ENCODE peak calls at places on chromosomes 11 and 22, in four cellular contexts. K is IMR-90, Y is H9, H is mesendoderm. B is an unnamed sample.

GRCh38 chr11:64459016-64459415 is 100.1 kb downstream of the RPS6KA4 start:
- DNase-seq in Y (no peak), K (peak), H (peak), B (no peak)

GRCh38 chr11:34633990-34634725 is 13.3 kb downstream of the EHF start:
- DNase-seq in Y (no peak), H (no peak), K (peak), B (no peak)

GRCh38 chr11:40403321-40403720 is 1056.1 kb downstream of the LRRC4C start:
- DNase-seq in H (no peak), Y (no peak), K (peak), B (no peak)

GRCh38 chr11:129910360-129910759 is 15.0 kb upstream of the NFRKB start:
- DNase-seq in Y (peak), K (no peak), H (peak), B (no peak)

GRCh38 chr11:13117344-13117743 is 108.2 kb downstream of the RASSF10 start:
- DNase-seq in H (no peak), Y (no peak), K (no peak), B (no peak)

GRCh38 chr11:59097113-59097708 is 9.8 kb upstream of the FAM111B start:
- DNase-seq in Y (peak), K (peak), H (peak), B (no peak)

GRCh38 chr11:62143727-62144126 is 19.9 kb downstream of the INCENP start:
- DNase-seq in K (no peak), H (no peak), Y (peak), B (no peak)

GRCh38 chr22:36682835-36683234 is 20.7 kb downstream of the CACNG2 start:
- DNase-seq in Y (no peak), H (no peak), K (no peak), B (no peak)

GRCh38 chr11:59222464-59223065 is 9.8 kb upstream of the MPEG1 start:
- DNase-seq in K (no peak), H (no peak), Y (no peak), B (no peak)

GRCh38 chr22:42432020-42432596 is at the start of gene NFAM1:
- DNase-seq in Y (no peak), K (no peak), H (no peak), B (no peak)

GRCh38 chr11:128898580-128899344 is 7.6 kb downstream of the KCNJ5 start:
- DNase-seq in Y (no peak), K (peak), H (no peak), B (no peak)

GRCh38 chr22:43891360-43892182 is at the start of gene PNPLA5:
- DNase-seq in Y (peak), H (peak), K (peak), B (peak)

GRCh38 chr22:36964110-36964509 is 50.7 kb downstream of the CSF2RB start:
- DNase-seq in Y (no peak), K (no peak), H (peak), B (no peak)

GRCh38 chr11:125123947-125124633 is 12.7 kb upstream of the TMEM218 start:
- DNase-seq in Y (peak), K (peak), H (peak), B (no peak)

GRCh38 chr22:33330534-33330933 is 272.4 kb upstream of the SYN3 start:
- DNase-seq in H (no peak), Y (no peak), K (no peak), B (no peak)

GRCh38 chr22:19889951-19890350 is 35.3 kb upstream of the GNB1L start:
- DNase-seq in K (no peak), H (no peak), Y (no peak), B (no peak)

GRCh38 chr22:42299586-42300285 is 29.3 kb upstream of the TCF20 start:
- DNase-seq in K (no peak), Y (peak), H (peak), B (no peak)

GRCh38 chr22:30572840-30573593 is 1.4 kb downstream of the GAL3ST1 start:
- DNase-seq in H (no peak), K (no peak), Y (no peak), B (no peak)

GRCh38 chr11:90840071-90840470 is 617.2 kb upstream of the CHORDC1 start:
- DNase-seq in H (peak), Y (no peak), K (no peak), B (no peak)

GRCh38 chr11:35525501-35526175 is at the start of gene PAMR1:
- DNase-seq in K (peak), Y (peak), H (peak), B (peak)

GRCh38 chr11:92776676-92777075 is 192.8 kb upstream of the MTNR1B start:
- DNase-seq in H (peak), Y (no peak), K (no peak), B (no peak)

GRCh38 chr11:11107081-11107480 is 246.0 kb downstream of the CSNK2A3 start:
- DNase-seq in H (no peak), Y (no peak), K (no peak), B (no peak)

GRCh38 chr11:93775289-93775688 is 8.8 kb upstream of the MED17 start:
- DNase-seq in H (peak), Y (peak), K (no peak), B (peak)

GRCh38 chr11:47109882-47110281 is 66.8 kb downstream of the ARFGAP2 start:
- DNase-seq in Y (no peak), H (no peak), K (no peak), B (no peak)

GRCh38 chr22:22752556-22753477 is 108.4 kb downstream of the GGTLC2 start:
- DNase-seq in H (no peak), Y (no peak), K (peak), B (no peak)

GRCh38 chr11:37104380-37104779 is 506.3 kb upstream of the RAG2 start:
- DNase-seq in Y (no peak), K (no peak), H (peak), B (no peak)

GRCh38 chr11:33737362-33737821 is 1.2 kb upstream of the CD59 start:
- DNase-seq in Y (no peak), H (no peak), K (no peak), B (no peak)

GRCh38 chr11:68002943-68003845 is 703 bp downstream of the UNC93B1 start:
- DNase-seq in Y (peak), H (no peak), K (no peak), B (peak)

GRCh38 chr11:119607726-119608125 is 121.3 kb downstream of the NECTIN1 start:
- DNase-seq in H (no peak), K (no peak), Y (no peak), B (no peak)

GRCh38 chr11:118640332-118641154 is 33.1 kb downstream of the PHLDB1 start:
- DNase-seq in Y (no peak), K (no peak), H (no peak), B (no peak)

GRCh38 chr11:445765-446588 is 4.1 kb upstream of the PTDSS2 start:
- DNase-seq in H (no peak), Y (no peak), K (no peak), B (no peak)

GRCh38 chr22:37784829-37785495 is 22.8 kb upstream of the GCAT start:
- DNase-seq in K (no peak), Y (peak), H (no peak), B (no peak)

GRCh38 chr11:103016031-103016430 is 60.5 kb upstream of the MMP13 start:
- DNase-seq in K (no peak), H (no peak), Y (no peak), B (no peak)

GRCh38 chr11:46288451-46288850 is 11.0 kb downstream of the CREB3L1 start:
- DNase-seq in K (no peak), Y (no peak), H (no peak), B (no peak)

GRCh38 chr22:50141891-50142363 is 28.6 kb upstream of the PANX2 start:
- DNase-seq in K (peak), Y (peak), H (peak), B (no peak)

GRCh38 chr11:75014129-75014528 is 25.4 kb downstream of the NEU3 start:
- DNase-seq in K (peak), Y (no peak), H (peak), B (no peak)

GRCh38 chr11:69894126-69895047 is 75.2 kb upstream of the FGF3 start:
- DNase-seq in Y (no peak), H (no peak), K (peak), B (no peak)

DNA sequence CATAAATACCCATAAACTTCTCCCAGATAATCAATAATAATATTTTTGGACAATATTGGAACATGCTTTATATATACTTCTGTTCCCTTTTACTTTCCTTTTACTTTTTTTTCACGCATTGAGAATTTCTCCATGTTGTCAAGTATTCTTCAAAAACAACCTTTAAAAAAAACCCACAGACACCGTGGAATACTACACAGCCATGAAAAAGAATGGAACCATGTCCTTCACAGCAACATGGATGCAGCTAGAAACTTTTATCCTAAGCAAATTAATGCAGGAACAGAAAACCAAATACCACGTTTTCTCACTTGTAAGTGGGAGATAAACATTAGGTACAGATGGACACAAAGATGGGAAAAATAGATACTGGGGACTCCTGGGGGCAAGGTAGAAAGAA is 854.7 kb downstream of the TBC1D22A start:
- DNase-seq in Y (no peak), K (no peak), H (no peak), B (no peak)
- H4K5ac ChIP-seq in Y (no peak), K (no peak), H (no peak), B (no peak)

DNA sequence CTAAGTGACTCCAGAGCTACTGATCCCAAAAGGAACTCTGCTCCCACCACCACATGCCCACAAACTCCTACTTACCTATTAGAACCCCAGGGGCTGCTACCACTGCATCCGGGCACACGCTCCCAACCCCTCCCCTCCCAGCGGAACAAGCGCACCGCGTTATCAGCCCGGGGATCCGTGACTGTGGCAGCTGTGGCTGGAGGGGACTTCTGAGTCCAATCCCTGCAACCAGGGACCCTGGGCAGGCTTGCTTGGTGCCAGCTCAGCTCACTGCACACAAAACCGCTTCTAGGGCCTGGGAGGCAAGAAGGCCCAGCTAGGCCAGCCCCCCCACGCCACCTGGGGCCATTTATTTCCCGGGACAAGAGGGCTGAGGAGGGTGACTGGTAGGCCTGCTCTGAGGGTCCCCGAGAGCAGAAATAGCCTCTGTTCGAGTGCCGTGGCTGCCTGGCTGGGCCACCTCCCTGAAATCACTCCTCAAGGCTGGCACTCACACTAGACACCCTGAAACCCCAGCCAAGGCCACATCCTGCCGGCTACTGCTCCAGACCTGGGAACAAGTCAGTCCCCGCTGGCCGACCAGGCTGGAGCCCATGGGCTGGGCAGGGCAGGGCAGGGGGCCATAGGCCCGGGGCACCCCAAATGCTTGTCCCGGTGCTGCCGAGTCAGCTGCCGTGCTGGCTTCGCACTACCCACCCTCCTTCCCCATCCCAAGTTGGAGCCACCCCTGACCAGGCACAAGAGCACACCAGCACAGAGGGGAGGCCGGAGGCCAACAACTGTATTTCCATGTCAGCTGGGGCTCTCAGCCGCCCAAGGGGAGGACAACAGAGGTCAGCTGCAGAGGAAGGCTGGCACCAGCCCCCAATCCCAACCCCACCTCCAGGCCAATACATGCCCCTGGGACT is 1.9 kb upstream of the IFITM10 start:
- DNase-seq in H (no peak), Y (no peak), K (no peak), B (no peak)
- H4K5ac ChIP-seq in H (no peak), Y (no peak), K (no peak), B (no peak)

DNA sequence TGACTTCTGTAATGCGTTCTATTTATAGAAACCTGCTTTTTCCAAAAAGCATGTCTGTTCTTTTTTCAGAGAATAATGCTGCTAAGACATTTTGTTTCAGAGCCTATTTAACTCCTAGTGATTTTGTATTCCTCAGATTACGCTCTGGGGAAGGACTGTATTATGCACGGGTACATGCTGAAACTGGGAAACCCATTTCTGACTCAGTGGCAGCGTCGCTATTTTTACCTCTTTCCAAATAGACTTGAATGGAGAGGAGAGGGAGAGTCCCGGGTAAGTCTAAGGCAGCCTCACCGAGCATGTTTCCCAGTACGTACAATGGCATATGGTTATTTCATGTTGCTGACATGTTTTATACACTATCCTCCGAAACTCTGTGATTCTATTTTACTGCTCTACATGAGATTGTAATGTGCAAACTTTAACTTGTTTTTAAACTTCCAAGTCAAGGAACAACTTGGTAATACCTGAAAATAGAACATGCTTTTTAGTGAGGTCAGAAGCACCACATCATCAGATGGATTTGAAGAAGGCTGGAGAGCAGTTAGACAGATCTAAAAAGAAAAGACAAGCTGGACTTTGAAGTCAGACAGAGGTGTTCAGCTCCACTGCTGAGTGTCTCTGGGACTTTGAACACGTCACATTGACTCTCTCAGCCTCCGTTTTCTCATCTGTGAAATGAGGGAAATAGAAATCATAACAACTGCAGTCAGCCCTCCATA is 23.7 kb upstream of the MYO18B start:
- DNase-seq in K (no peak), Y (no peak), H (no peak), B (no peak)
- H4K5ac ChIP-seq in K (no peak), Y (no peak), H (no peak), B (no peak)

GRCh38 chr22:21711851-21712250 is 23.7 kb downstream of the YPEL1 start:
- DNase-seq in H (no peak), K (no peak), Y (no peak), B (no peak)

GRCh38 chr22:21709688-21710087 is 25.9 kb downstream of the YPEL1 start:
- DNase-seq in Y (no peak), K (no peak), H (no peak), B (no peak)

GRCh38 chr22:21707677-21708076 is 27.9 kb downstream of the YPEL1 start:
- DNase-seq in K (peak), Y (no peak), H (peak), B (no peak)

GRCh38 chr22:21708960-21709359 is 26.6 kb downstream of the YPEL1 start:
- DNase-seq in H (no peak), K (no peak), Y (no peak), B (no peak)

GRCh38 chr22:21710156-21710555 is 25.4 kb downstream of the YPEL1 start:
- DNase-seq in K (peak), Y (no peak), H (no peak), B (no peak)
- H4K5ac ChIP-seq in K (no peak), Y (no peak), H (no peak), B (no peak)

GRCh38 chr11:135006800-135007199 is 594.8 kb upstream of the B3GAT1 start:
- DNase-seq in H (no peak), K (no peak), Y (no peak), B (no peak)
- H4K5ac ChIP-seq in H (no peak), K (no peak), Y (no peak), B (no peak)

DNA sequence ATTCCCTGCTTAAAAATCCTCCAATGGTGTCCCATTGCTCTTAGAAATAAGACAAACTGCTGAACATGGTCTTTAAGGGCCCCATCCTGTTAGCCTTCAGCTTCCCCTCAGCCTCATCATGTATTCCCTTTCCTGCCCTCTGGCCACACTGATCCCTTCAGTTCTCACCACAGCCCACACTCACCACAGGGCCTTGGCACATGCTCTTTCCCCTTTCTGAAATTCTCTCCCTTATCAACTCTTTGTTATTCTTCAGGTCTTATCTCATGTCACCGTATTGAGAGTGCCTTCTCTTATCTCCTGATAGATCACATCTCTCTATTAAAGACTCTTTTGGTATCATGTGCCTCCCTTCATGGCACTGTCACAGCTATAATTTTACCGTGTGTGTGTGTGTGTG is 167.8 kb upstream of the MPPED2 start:
- DNase-seq in K (no peak), Y (no peak), H (no peak), B (no peak)
- H4K5ac ChIP-seq in K (no peak), Y (no peak), H (no peak), B (no peak)

GRCh38 chr22:45905924-45906865 is 70.8 kb downstream of the WNT7B start:
- DNase-seq in H (no peak), K (peak), Y (no peak), B (no peak)
- H4K5ac ChIP-seq in H (no peak), K (no peak), Y (no peak), B (no peak)

B was measured in H1.